ENCODE peak calls at places on chromosomes 12 and 14, in four cellular contexts. I, V, K and P are unnamed samples.

GRCh38 chr12:1879633-1880032 is 38.8 kb downstream of the CACNA2D4 start:
- DNase-seq in K (no peak), V (no peak), I (no peak), P (no peak)

GRCh38 chr14:36604757-36605505 is 22.5 kb upstream of the NKX2-8 start:
- DNase-seq in V (peak; percentile 51), K (no peak), I (no peak), P (peak; percentile 69)

GRCh38 chr12:110656071-110656655 is 32.8 kb downstream of the HVCN1 start:
- DNase-seq in I (no peak), V (no peak), K (no peak), P (no peak)

GRCh38 chr12:54853933-54854538 is at the start of gene MUCL1:
- DNase-seq in I (no peak), V (peak; percentile 46), K (no peak), P (peak; percentile 73)

GRCh38 chr12:30988887-30989286 is 62.3 kb downstream of the TSPAN11 start:
- DNase-seq in I (no peak), V (no peak), K (no peak), P (no peak)

GRCh38 chr12:123533672-123534643 is at the start of gene RILPL1:
- DNase-seq in K (peak; percentile 61), I (peak; percentile 62), V (peak; percentile 67), P (peak; percentile 66)

GRCh38 chr12:94326727-94327126 is 132.9 kb downstream of the CEP83 start:
- DNase-seq in K (no peak), V (no peak), I (no peak), P (no peak)

GRCh38 chr12:29929295-29929694 is 145.6 kb upstream of the TMTC1 start:
- DNase-seq in K (no peak), V (no peak), I (no peak), P (no peak)

GRCh38 chr14:104267895-104268294 is 129.5 kb downstream of the KIF26A start:
- DNase-seq in I (no peak), K (peak; percentile 12), V (no peak), P (peak; percentile 45)

GRCh38 chr14:75417674-75418073 is 10.1 kb upstream of the JDP2 start:
- DNase-seq in V (no peak), I (no peak), K (no peak), P (no peak)

GRCh38 chr14:85508863-85509262 is 21.1 kb upstream of the FLRT2 start:
- DNase-seq in V (no peak), K (no peak), I (no peak), P (no peak)

GRCh38 chr14:76926521-76927251 is 100.5 kb downstream of the LRRC74A start:
- DNase-seq in V (no peak), I (peak; percentile 57), K (peak; percentile 77), P (no peak)

GRCh38 chr12:101935769-101936741 is 58.7 kb downstream of the DRAM1 start:
- DNase-seq in V (no peak), K (peak; percentile 38), I (peak; percentile 43), P (no peak)

GRCh38 chr12:96190403-96191170 is 3.6 kb upstream of the ELK3 start:
- DNase-seq in V (no peak), K (no peak), I (no peak), P (no peak)

GRCh38 chr14:95316826-95317225 is 2.9 kb downstream of the CLMN start:
- DNase-seq in I (no peak), K (no peak), V (no peak), P (no peak)

GRCh38 chr12:80314741-80315140 is 129.3 kb upstream of the PTPRQ start:
- DNase-seq in K (no peak), V (no peak), I (no peak), P (no peak)

GRCh38 chr14:54894995-54895394 is 7.6 kb downstream of the GCH1 start:
- DNase-seq in K (no peak), I (no peak), V (no peak), P (no peak)

GRCh38 chr12:29673346-29673745 is 110.4 kb downstream of the TMTC1 start:
- DNase-seq in K (no peak), V (no peak), I (no peak), P (no peak)

GRCh38 chr12:53365245-53365904 is 14.6 kb upstream of the SP1 start:
- DNase-seq in I (no peak), K (no peak), V (no peak), P (no peak)

GRCh38 chr12:11650697-11651281 is 1.3 kb downstream of the ETV6 start:
- DNase-seq in I (no peak), V (no peak), K (no peak), P (no peak)

GRCh38 chr12:6843118-6843902 is 2.6 kb downstream of the GNB3 start:
- DNase-seq in I (no peak), K (no peak), V (no peak), P (peak; percentile 36)

GRCh38 chr14:53310412-53310811 is 157.3 kb upstream of the DDHD1 start:
- DNase-seq in I (no peak), V (no peak), K (no peak), P (no peak)

GRCh38 chr12:53097564-53098353 is at the start of gene IGFBP6:
- DNase-seq in V (peak; percentile 45), K (peak; percentile 71), I (peak; percentile 79), P (peak; percentile 53)

GRCh38 chr14:88030079-88030478 is 25.1 kb downstream of the GPR65 start:
- DNase-seq in K (no peak), I (no peak), V (no peak), P (no peak)

GRCh38 chr12:6199531-6200265 is 502 bp upstream of the CD9 start:
- DNase-seq in V (peak; percentile 38), I (no peak), K (peak; percentile 32), P (no peak)

GRCh38 chr12:51925400-51926063 is 18.2 kb downstream of the ACVRL1 start:
- DNase-seq in K (no peak), V (no peak), I (no peak), P (no peak)

GRCh38 chr12:3803865-3804472 is 51.1 kb upstream of the CRACR2A start:
- DNase-seq in K (peak; percentile 70), V (peak; percentile 60), I (peak; percentile 59), P (peak; percentile 65)

GRCh38 chr12:42586268-42586667 is 3.3 kb downstream of the PRICKLE1 start:
- DNase-seq in V (no peak), I (no peak), K (no peak), P (no peak)
- TF ChIP-seq CTCF in V (no peak), I (no peak), K (no peak), P (no peak)

GRCh38 chr12:71371132-71371531 is 68.5 kb upstream of the LGR5 start:
- DNase-seq in I (no peak), K (no peak), V (no peak), P (no peak)
- TF ChIP-seq CTCF in I (no peak), K (no peak), V (peak; percentile 27), P (no peak)

GRCh38 chr12:98538031-98538430 is 22.6 kb downstream of the TMPO start:
- DNase-seq in K (no peak), I (no peak), V (no peak), P (no peak)

GRCh38 chr12:98533723-98534251 is 18.4 kb downstream of the TMPO start:
- DNase-seq in V (no peak), K (no peak), I (no peak), P (no peak)

GRCh38 chr12:98530068-98530467 is 14.7 kb downstream of the TMPO start:
- DNase-seq in V (no peak), K (no peak), I (no peak), P (no peak)

DNA sequence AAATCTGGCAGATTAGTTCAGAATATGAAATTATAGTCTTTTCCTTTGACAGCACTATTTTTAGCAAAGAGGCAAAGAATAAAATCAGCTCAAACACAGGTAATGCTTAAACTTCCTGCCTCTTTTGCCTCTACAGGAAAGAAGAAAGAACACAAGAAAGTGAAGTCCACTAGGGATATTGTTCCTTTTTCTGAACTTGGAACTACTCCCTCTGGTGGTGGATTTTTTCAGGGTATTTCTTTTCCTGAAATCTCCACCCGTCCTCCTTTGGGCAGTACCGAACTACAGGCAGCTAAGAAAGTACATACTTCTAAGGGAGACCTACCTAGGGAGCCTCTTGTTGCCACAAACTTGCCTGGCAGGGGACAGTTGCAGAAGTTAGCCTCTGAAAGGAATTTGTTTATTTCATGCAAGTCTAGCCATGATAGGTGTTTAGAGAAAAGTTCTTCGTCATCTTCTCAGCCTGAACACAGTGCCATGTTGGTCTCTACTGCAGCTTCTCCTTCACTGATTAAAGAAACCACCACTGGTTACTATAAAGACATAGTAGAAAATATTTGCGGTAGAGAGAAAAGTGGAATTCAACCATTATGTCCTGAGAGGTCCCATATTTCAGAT is 17.4 kb downstream of the TMPO start:
- DNase-seq in I (no peak), K (no peak), V (no peak), P (peak; percentile 47)
- TF ChIP-seq CTCF in I (peak; percentile 52), K (no peak), V (peak; percentile 63), P (peak; percentile 97)

GRCh38 chr12:131220007-131220685 is 266.4 kb downstream of the ADGRD1 start:
- DNase-seq in K (no peak), V (peak; percentile 41), I (no peak), P (no peak)

GRCh38 chr12:131223171-131223761 is 269.6 kb downstream of the ADGRD1 start:
- DNase-seq in K (no peak), V (no peak), I (no peak), P (no peak)

GRCh38 chr12:131221061-131221945 is 267.6 kb downstream of the ADGRD1 start:
- DNase-seq in V (no peak), I (no peak), K (no peak), P (no peak)

GRCh38 chr12:131222271-131223139 is 268.8 kb downstream of the ADGRD1 start:
- DNase-seq in K (no peak), V (no peak), I (no peak), P (no peak)

GRCh38 chr12:131221946-131222249 is 268.2 kb downstream of the ADGRD1 start:
- DNase-seq in I (no peak), K (no peak), V (no peak), P (no peak)
- TF ChIP-seq CTCF in I (no peak), K (no peak), V (no peak), P (no peak)